ENCODE peak calls at places on chromosomes 2 and 18, in nine cellular contexts. J is HCT116, Z is GM23248, F is neuronal stem cell, W is neural progenitor cell, T is mammary epithelial cell, Y is astrocyte, C is SK-N-SH, I is fibroblast of lung. P is an unnamed sample.

GRCh38 chr2:65026154-65026553 is 30.1 kb upstream of the CEP68 start:
- DNase-seq in W (no peak), Z (no peak), J (no peak), C (no peak), F (no peak), I (no peak), T (no peak), Y (no peak), P (no peak)

GRCh38 chr2:121650554-121650930 is 1.3 kb upstream of the CLASP1 start:
- DNase-seq in T (peak; percentile 20), J (no peak), F (peak; percentile 12), W (peak; percentile 44), C (peak; percentile 20), I (peak; percentile 34), Z (peak; percentile 61), Y (peak; percentile 19), P (peak; percentile 12)

GRCh38 chr2:205763708-205764501 is 81.6 kb downstream of the NRP2 start:
- DNase-seq in I (peak; percentile 95), T (no peak), Z (peak; percentile 94), F (peak; percentile 81), W (peak; percentile 86), C (peak; percentile 43), J (no peak), Y (peak; percentile 94), P (peak; percentile 99)

GRCh38 chr2:105746177-105747080 is 1.7 kb downstream of the NCK2 start:
- DNase-seq in F (no peak), W (peak; percentile 76), I (no peak), J (no peak), T (peak; percentile 63), C (peak; percentile 33), Y (no peak), Z (no peak), P (peak; percentile 56)

GRCh38 chr18:55634545-55634944 is 46.6 kb upstream of the TCF4 start:
- DNase-seq in W (no peak), T (peak; percentile 85), Y (peak; percentile 78), J (no peak), Z (peak; percentile 75), F (no peak), C (no peak), I (peak; percentile 78), P (no peak)

GRCh38 chr2:205361272-205361671 is 321.0 kb upstream of the NRP2 start:
- DNase-seq in W (no peak), Y (no peak), I (no peak), Z (peak; percentile 62), F (no peak), J (no peak), C (no peak), T (peak; percentile 75), P (no peak)

GRCh38 chr2:16784652-16785051 is 119.0 kb upstream of the CYRIA start:
- DNase-seq in J (no peak), W (no peak), I (no peak), F (no peak), T (no peak), Y (no peak), Z (no peak), C (no peak), P (no peak)

GRCh38 chr2:72919414-72920316 is 2.3 kb downstream of the EMX1 start:
- DNase-seq in T (no peak), Z (peak; percentile 32), W (peak; percentile 85), Y (no peak), C (peak; percentile 56), I (no peak), F (no peak), J (no peak), P (no peak)

GRCh38 chr2:32632089-32632488 is 4.2 kb downstream of the TTC27 start:
- DNase-seq in F (no peak), C (no peak), T (peak; percentile 59), Z (peak; percentile 72), W (no peak), I (peak; percentile 60), Y (peak; percentile 42), J (peak; percentile 7), P (no peak)

GRCh38 chr2:20983844-20984243 is 60.0 kb downstream of the APOB start:
- DNase-seq in C (no peak), Y (no peak), Z (no peak), W (no peak), T (no peak), F (no peak), I (no peak), J (no peak), P (no peak)

GRCh38 chr18:21085579-21086161 is 25.9 kb downstream of the ROCK1 start:
- DNase-seq in Y (peak; percentile 8), J (no peak), Z (peak; percentile 12), I (peak; percentile 15), W (no peak), F (no peak), T (no peak), C (no peak), P (no peak)

GRCh38 chr2:203861197-203861596 is 6.4 kb upstream of the CTLA4 start:
- DNase-seq in W (no peak), C (no peak), F (no peak), Z (no peak), J (no peak), I (no peak), T (no peak), Y (no peak), P (no peak)

GRCh38 chr2:9983413-9984216 is 32.1 kb downstream of the GRHL1 start:
- DNase-seq in C (no peak), T (peak; percentile 8), Y (peak; percentile 73), J (no peak), Z (peak; percentile 52), I (peak; percentile 76), F (no peak), W (no peak), P (peak; percentile 45)

GRCh38 chr2:155815851-155816250 is 516.7 kb downstream of the NR4A2 start:
- DNase-seq in W (peak; percentile 55), Y (no peak), J (peak; percentile 23), I (peak; percentile 6), T (peak; percentile 22), Z (peak; percentile 0), C (peak; percentile 8), F (peak; percentile 1), P (peak; percentile 30)

GRCh38 chr18:23573948-23574431 is 12.3 kb downstream of the NPC1 start:
- DNase-seq in Y (peak; percentile 82), W (no peak), F (no peak), T (peak; percentile 86), I (peak; percentile 85), J (no peak), Z (peak; percentile 77), C (no peak), P (peak; percentile 73)

GRCh38 chr18:43073771-43074170 is 41.7 kb downstream of the RIT2 start:
- DNase-seq in C (no peak), I (no peak), J (no peak), Z (no peak), Y (no peak), W (no peak), F (no peak), T (no peak), P (no peak)

GRCh38 chr2:65622951-65623525 is 190.6 kb upstream of the SPRED2 start:
- DNase-seq in Y (no peak), Z (no peak), F (no peak), I (no peak), J (no peak), C (no peak), W (no peak), T (no peak), P (no peak)

GRCh38 chr2:60570281-60570680 is 16.8 kb upstream of the BCL11A start:
- DNase-seq in F (no peak), C (no peak), Z (no peak), T (no peak), W (no peak), Y (no peak), I (no peak), J (no peak), P (no peak)
- H3K4me2 ChIP-seq in F (no peak overlapping the region), C (peak overlapping the region; percentile 63), Z (peak overlapping the region; percentile 88), T (peak overlapping the region; percentile 77), W (peak overlapping the region; percentile 97), Y (peak overlapping the region; percentile 96), I (no peak overlapping the region), J (no peak overlapping the region), P (peak overlapping the region; percentile 97)

DNA sequence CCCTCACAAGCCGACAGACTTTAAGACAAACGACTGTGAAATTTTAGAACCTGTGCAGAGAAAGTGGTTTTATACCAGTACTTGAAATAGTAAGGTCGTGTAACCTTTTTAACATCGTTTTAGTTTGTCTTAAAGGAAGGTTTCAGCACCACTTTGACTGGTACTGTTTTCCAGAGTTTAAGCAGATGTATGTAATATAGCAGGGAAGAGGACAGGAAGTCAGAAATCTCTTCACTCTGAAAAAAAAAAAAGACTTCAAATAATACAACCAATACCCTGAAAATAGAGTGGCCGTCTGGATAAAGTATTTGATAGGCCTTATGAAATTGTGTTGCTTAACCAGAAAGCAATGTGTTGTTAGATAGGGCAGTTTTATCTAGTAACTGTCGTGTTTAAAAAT is 1.5 kb downstream of the SPATS2L start:
- DNase-seq in C (no peak), T (peak; percentile 29), Z (peak; percentile 52), J (no peak), W (no peak), Y (peak; percentile 37), I (peak; percentile 49), F (no peak), P (no peak)
- H3K4me2 ChIP-seq in C (peak overlapping the region; percentile 63), T (peak overlapping the region; percentile 80), Z (peak overlapping the region; percentile 83), J (peak overlapping the region; percentile 79), W (peak overlapping the region; percentile 84), Y (peak overlapping the region; percentile 99), I (peak overlapping the region; percentile 94), F (no peak overlapping the region), P (peak overlapping the region; percentile 72)

DNA sequence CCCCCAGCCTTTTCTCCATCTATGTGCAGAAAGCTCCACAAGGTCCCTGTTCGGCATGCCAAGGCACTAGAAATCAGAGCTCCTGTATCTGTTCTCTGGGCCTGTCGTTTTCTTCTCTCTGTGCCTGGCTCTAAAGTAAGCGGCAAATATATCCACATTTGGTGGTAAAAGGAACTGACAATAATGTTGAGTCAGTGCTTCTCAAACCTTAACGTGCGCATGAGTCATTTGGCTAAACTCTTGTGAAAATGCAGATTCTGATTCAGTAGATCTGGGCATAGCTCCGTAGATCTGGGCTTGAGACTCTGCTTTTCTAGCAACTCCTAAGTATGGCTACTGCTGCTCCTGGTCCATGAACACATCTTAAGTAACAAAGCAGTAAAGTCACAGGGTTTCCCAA is 16.5 kb upstream of the ACSL3 start:
- DNase-seq in Z (peak; percentile 97), I (peak; percentile 92), Y (peak; percentile 89), T (peak; percentile 93), J (peak; percentile 32), F (no peak), W (no peak), C (no peak), P (peak; percentile 39)
- H3K4me2 ChIP-seq in Z (peak overlapping the region; percentile 82), I (peak overlapping the region; percentile 5), Y (peak overlapping the region; percentile 81), T (peak overlapping the region; percentile 39), J (peak overlapping the region; percentile 59), F (no peak overlapping the region), W (no peak overlapping the region), C (peak overlapping the region; percentile 66), P (no peak overlapping the region)

DNA sequence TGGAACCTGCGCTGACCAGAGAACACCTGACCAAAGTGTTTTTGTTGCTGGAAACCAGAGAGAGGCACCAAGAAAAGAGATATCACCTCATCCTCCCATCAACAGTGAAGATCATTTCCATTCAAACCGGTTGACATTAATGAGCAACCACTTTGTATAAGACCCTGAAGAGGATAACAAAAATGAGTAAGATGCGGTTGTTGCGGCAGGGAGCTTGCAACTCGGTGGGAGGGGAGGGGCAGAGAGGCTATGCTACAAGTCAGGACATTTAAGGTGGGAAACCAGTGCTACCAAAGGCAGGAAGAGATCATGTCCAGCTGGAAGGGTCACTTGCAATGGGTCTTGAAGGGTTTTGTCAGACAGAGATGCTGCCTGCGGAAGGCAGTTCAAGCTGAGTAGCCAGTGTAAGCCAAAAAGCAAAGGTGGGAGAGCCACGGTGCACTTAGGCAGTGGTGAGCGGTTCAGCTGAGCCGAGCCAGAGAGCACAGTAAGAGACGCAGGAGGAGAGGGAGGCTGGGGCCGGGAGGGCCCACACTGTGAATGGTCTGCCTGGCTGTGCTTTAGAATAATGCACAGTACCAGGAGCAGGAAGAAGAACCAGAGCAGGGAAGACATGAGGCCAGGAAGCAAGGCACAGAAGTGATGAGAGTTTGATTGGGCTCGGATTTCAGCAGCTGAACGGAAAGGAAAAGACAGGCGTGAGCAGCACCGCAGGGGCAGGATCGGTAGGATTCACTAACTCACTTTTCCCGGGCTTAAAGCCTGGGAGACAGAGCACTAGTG is 24.4 kb upstream of the DTNB start:
- DNase-seq in W (peak; percentile 45), C (no peak), I (no peak), T (no peak), Z (no peak), F (no peak), J (no peak), Y (no peak), P (no peak)
- H3K4me2 ChIP-seq in W (peak overlapping the region; percentile 77), C (no peak overlapping the region), I (peak overlapping the region; percentile 11), T (no peak overlapping the region), Z (peak overlapping the region; percentile 62), F (peak overlapping the region; percentile 38), J (no peak overlapping the region), Y (peak overlapping the region; percentile 57), P (no peak overlapping the region)